ENCODE peak calls at places on chromosomes 6 and 20, in nine cellular contexts. H is DMS 273 treated with DMSO at 0.1 percent for 48 hours, U is M059J, F is T-helper 2 cell, W is anterior cingulate cortex, I is NCI-H1105, J is left cardiac atrium, L is GM20000, M is kidney. B is an unnamed sample.
A peak's percentile ranks its signal among the peaks of the same experiment; 100 is the strongest.

GRCh38 chr6:121932071-121933009 is 467.1 kb upstream of the HSF2 start:
- DNase-seq in F (no peak), L (no peak), I (no peak), M (peak; percentile 87), J (peak; percentile 55), U (peak; percentile 90), W (no peak), H (no peak), B (no peak)

GRCh38 chr6:8131265-8131897 is 29.0 kb upstream of the EEF1E1 start:
- DNase-seq in I (peak; percentile 59), H (peak; percentile 8), J (peak; percentile 29), W (peak; percentile 13), U (peak; percentile 75), M (no peak), F (no peak), L (peak; percentile 36), B (no peak)

GRCh38 chr20:15475483-15475882 is 1097.8 kb downstream of the KIF16B start:
- DNase-seq in U (peak; percentile 70), J (peak; percentile 40), F (no peak), H (peak; percentile 9), M (peak; percentile 70), I (peak; percentile 70), W (no peak), L (no peak), B (peak; percentile 73)

GRCh38 chr6:112879920-112880413 is 532.8 kb downstream of the RFPL4B start:
- DNase-seq in H (peak; percentile 32), I (no peak), L (no peak), M (peak; percentile 69), U (no peak), F (no peak), J (no peak), W (no peak), B (peak; percentile 69)

GRCh38 chr6:408599-409102 is 17.1 kb downstream of the IRF4 start:
- DNase-seq in U (peak; percentile 64), L (no peak), I (no peak), M (peak; percentile 68), W (no peak), J (peak; percentile 73), H (no peak), F (no peak), B (peak; percentile 86)

GRCh38 chr6:5851261-5851757 is 155.4 kb downstream of the NRN1 start:
- DNase-seq in U (no peak), W (peak; percentile 83), I (no peak), M (peak; percentile 80), F (peak; percentile 46), L (peak; percentile 65), H (peak; percentile 30), J (peak; percentile 69), B (peak; percentile 87)

GRCh38 chr6:138004423-138005287 is 102.6 kb downstream of the PERP start:
- DNase-seq in L (peak; percentile 56), H (peak; percentile 25), I (peak; percentile 22), F (no peak), M (no peak), J (no peak), U (peak; percentile 50), W (no peak), B (no peak)

GRCh38 chr6:126035764-126036163 is 49.4 kb downstream of the TRMT11 start:
- DNase-seq in J (no peak), U (no peak), L (no peak), H (no peak), M (no peak), I (no peak), W (no peak), F (no peak), B (no peak)

GRCh38 chr6:40732878-40733277 is 145.7 kb upstream of the LRFN2 start:
- DNase-seq in J (no peak), I (no peak), L (no peak), F (no peak), U (no peak), M (no peak), H (no peak), W (no peak), B (no peak)

GRCh38 chr6:157649311-157650260 is 173.5 kb upstream of the SNX9 start:
- DNase-seq in I (peak; percentile 89), W (no peak), U (no peak), F (no peak), J (no peak), L (no peak), M (no peak), H (no peak), B (peak; percentile 62)

GRCh38 chr6:2361195-2361594 is 115.8 kb upstream of the GMDS start:
- DNase-seq in F (no peak), L (no peak), H (no peak), M (no peak), U (no peak), I (no peak), J (no peak), W (no peak), B (no peak)

GRCh38 chr6:82624251-82624650 is 260.6 kb downstream of the TPBG start:
- DNase-seq in W (no peak), F (no peak), L (no peak), I (no peak), M (no peak), U (no peak), H (no peak), J (no peak), B (no peak)

GRCh38 chr20:10611357-10611756 is 62.4 kb downstream of the JAG1 start:
- DNase-seq in F (no peak), J (peak; percentile 62), L (peak; percentile 36), M (peak; percentile 74), I (no peak), H (no peak), W (no peak), U (peak; percentile 60), B (no peak)

GRCh38 chr6:33957391-33958207 is 153.8 kb upstream of the MLN start:
- DNase-seq in L (no peak), W (no peak), F (no peak), U (no peak), J (no peak), I (no peak), M (no peak), H (no peak), B (peak; percentile 43)

GRCh38 chr6:105029581-105029980 is 72.7 kb downstream of the LIN28B start:
- DNase-seq in W (no peak), L (no peak), U (no peak), I (no peak), F (no peak), H (no peak), J (no peak), M (no peak), B (no peak)

GRCh38 chr6:134740473-134741192 is 209.3 kb downstream of the ALDH8A1 start:
- DNase-seq in I (no peak), J (no peak), W (no peak), L (no peak), U (peak; percentile 82), F (no peak), M (no peak), H (no peak), B (no peak)

GRCh38 chr6:26532699-26533523 is 5.3 kb upstream of the HMGN4 start:
- DNase-seq in I (peak; percentile 84), J (peak; percentile 90), M (peak; percentile 88), W (peak; percentile 90), H (peak; percentile 96), F (peak; percentile 43), U (peak; percentile 96), L (peak; percentile 72), B (peak; percentile 85)

GRCh38 chr20:20237093-20237959 is 130.6 kb upstream of the INSM1 start:
- DNase-seq in F (no peak), I (peak; percentile 37), H (peak; percentile 24), L (peak; percentile 72), J (peak; percentile 28), W (no peak), U (peak; percentile 77), M (no peak), B (no peak)

GRCh38 chr6:129659590-129660345 is 50.2 kb downstream of the ARHGAP18 start:
- DNase-seq in M (no peak), I (no peak), L (no peak), W (no peak), J (peak; percentile 53), F (no peak), H (no peak), U (peak; percentile 66), B (no peak)

GRCh38 chr6:160792711-160793110 is 90.7 kb downstream of the PLG start:
- DNase-seq in F (no peak), W (no peak), H (no peak), U (peak; percentile 37), J (no peak), M (no peak), I (no peak), L (no peak), B (no peak)

GRCh38 chr6:24720131-24720603 is 1.2 kb upstream of the C6orf62 start:
- DNase-seq in F (peak; percentile 54), W (peak; percentile 42), J (peak; percentile 74), I (peak; percentile 24), M (peak; percentile 90), U (peak; percentile 61), H (no peak), L (peak; percentile 61), B (peak; percentile 88)

GRCh38 chr20:9066196-9066595 is 2.7 kb upstream of the PLCB4 start:
- DNase-seq in I (no peak), U (peak; percentile 37), F (no peak), J (no peak), W (peak; percentile 3), M (no peak), L (no peak), H (no peak), B (no peak)

GRCh38 chr6:9699890-9700289 is 715.0 kb downstream of the TFAP2A start:
- DNase-seq in U (peak; percentile 83), W (peak; percentile 23), I (peak; percentile 45), H (peak; percentile 9), J (no peak), L (no peak), M (no peak), F (no peak), B (no peak)

GRCh38 chr6:163418273-163419029 is 3.9 kb downstream of the QKI start:
- DNase-seq in J (no peak), M (no peak), H (no peak), W (no peak), U (peak; percentile 34), F (no peak), I (no peak), L (no peak), B (no peak)

GRCh38 chr6:30345852-30346251 is 896 bp downstream of the RPP21 start:
- DNase-seq in W (no peak), I (no peak), M (no peak), J (no peak), L (no peak), H (no peak), F (no peak), U (no peak), B (no peak)

GRCh38 chr6:169058634-169059033 is 195.0 kb downstream of the THBS2 start:
- DNase-seq in W (no peak), F (no peak), I (no peak), U (no peak), H (no peak), L (no peak), J (no peak), M (no peak), B (no peak)

GRCh38 chr6:71533939-71534379 is 245.3 kb downstream of the OGFRL1 start:
- DNase-seq in H (no peak), J (no peak), I (no peak), L (peak; percentile 9), W (no peak), U (peak; percentile 42), F (no peak), M (no peak), B (no peak)

GRCh38 chr6:51098801-51099200 is 280.1 kb downstream of the TFAP2B start:
- DNase-seq in W (no peak), J (no peak), I (no peak), H (no peak), L (no peak), M (no peak), U (peak; percentile 84), F (no peak), B (no peak)

GRCh38 chr6:142913036-142913510 is 31.9 kb downstream of the HIVEP2 start:
- DNase-seq in U (no peak), M (no peak), I (no peak), W (no peak), F (no peak), H (no peak), J (no peak), L (peak; percentile 65), B (no peak)